ENCODE peak calls at places on chromosomes 3 and 15, in ten cellular contexts. W is fibroblast of mammary gland; Y is GM12864; M is thyroid gland; N is CD8-positive, alpha-beta T cell; V is foreskin fibroblast; B is AG04450; S is astrocyte of the spinal cord; J is prostate gland; E is astrocyte. O is an unnamed sample.

GRCh38 chr3:5186089-5186853 is 1.2 kb upstream of the EDEM1 start:
- DNase-seq in W (no peak), Y (peak), M (peak), N (no peak), V (peak), B (no peak), S (no peak), J (no peak), E (no peak), O (no peak)

GRCh38 chr15:47401427-47401826 is 315.9 kb upstream of the SEMA6D start:
- DNase-seq in W (no peak), Y (no peak), M (no peak), N (no peak), V (no peak), B (no peak), S (no peak), J (no peak), E (no peak), O (no peak)

GRCh38 chr3:5078151-5078550 is 43.9 kb upstream of the ARL8B start:
- DNase-seq in W (peak), Y (no peak), M (no peak), N (no peak), V (no peak), B (peak), S (peak), J (peak), E (peak), O (peak)

GRCh38 chr3:59809750-59810444 is 760.1 kb upstream of the CFAP20DC start:
- DNase-seq in W (peak), Y (no peak), M (no peak), N (no peak), V (no peak), B (peak), S (peak), J (no peak), E (peak), O (peak)

GRCh38 chr15:82021021-82021420 is 24.8 kb downstream of the MEX3B start:
- DNase-seq in W (no peak), Y (no peak), M (no peak), N (no peak), V (no peak), B (no peak), S (no peak), J (no peak), E (no peak), O (peak)

GRCh38 chr3:18843188-18843587 is 305.1 kb upstream of the KCNH8 start:
- DNase-seq in W (no peak), Y (no peak), M (no peak), N (no peak), V (no peak), B (no peak), S (no peak), J (no peak), E (no peak), O (no peak)

GRCh38 chr3:42590989-42591756 is 513 bp downstream of the SS18L2 start:
- DNase-seq in W (peak), Y (no peak), M (peak), N (no peak), V (no peak), B (no peak), S (no peak), J (no peak), E (no peak), O (no peak)

GRCh38 chr15:76024021-76024768 is 12.0 kb upstream of the NRG4 start:
- DNase-seq in W (no peak), Y (no peak), M (no peak), N (no peak), V (no peak), B (no peak), S (no peak), J (no peak), E (no peak), O (no peak)

GRCh38 chr3:116000315-116000714 is 377.0 kb downstream of the GAP43 start:
- DNase-seq in W (peak), Y (peak), M (no peak), N (no peak), V (peak), B (peak), S (peak), J (no peak), E (peak), O (peak)

GRCh38 chr3:184230081-184230602 is 757 bp downstream of the VWA5B2 start:
- DNase-seq in W (no peak), Y (no peak), M (no peak), N (no peak), V (no peak), B (no peak), S (no peak), J (no peak), E (no peak), O (no peak)

GRCh38 chr3:14980689-14981088 is 33.3 kb downstream of the NR2C2 start:
- DNase-seq in W (no peak), Y (peak), M (no peak), N (no peak), V (no peak), B (no peak), S (no peak), J (no peak), E (no peak), O (no peak)

GRCh38 chr3:187770224-187770623 is 25.0 kb upstream of the BCL6 start:
- DNase-seq in W (no peak), Y (peak), M (no peak), N (no peak), V (no peak), B (no peak), S (no peak), J (no peak), E (no peak), O (no peak)

GRCh38 chr15:35014265-35014664 is 26.2 kb upstream of the ZNF770 start:
- DNase-seq in W (no peak), Y (no peak), M (no peak), N (no peak), V (no peak), B (no peak), S (no peak), J (no peak), E (no peak), O (no peak)

DNA sequence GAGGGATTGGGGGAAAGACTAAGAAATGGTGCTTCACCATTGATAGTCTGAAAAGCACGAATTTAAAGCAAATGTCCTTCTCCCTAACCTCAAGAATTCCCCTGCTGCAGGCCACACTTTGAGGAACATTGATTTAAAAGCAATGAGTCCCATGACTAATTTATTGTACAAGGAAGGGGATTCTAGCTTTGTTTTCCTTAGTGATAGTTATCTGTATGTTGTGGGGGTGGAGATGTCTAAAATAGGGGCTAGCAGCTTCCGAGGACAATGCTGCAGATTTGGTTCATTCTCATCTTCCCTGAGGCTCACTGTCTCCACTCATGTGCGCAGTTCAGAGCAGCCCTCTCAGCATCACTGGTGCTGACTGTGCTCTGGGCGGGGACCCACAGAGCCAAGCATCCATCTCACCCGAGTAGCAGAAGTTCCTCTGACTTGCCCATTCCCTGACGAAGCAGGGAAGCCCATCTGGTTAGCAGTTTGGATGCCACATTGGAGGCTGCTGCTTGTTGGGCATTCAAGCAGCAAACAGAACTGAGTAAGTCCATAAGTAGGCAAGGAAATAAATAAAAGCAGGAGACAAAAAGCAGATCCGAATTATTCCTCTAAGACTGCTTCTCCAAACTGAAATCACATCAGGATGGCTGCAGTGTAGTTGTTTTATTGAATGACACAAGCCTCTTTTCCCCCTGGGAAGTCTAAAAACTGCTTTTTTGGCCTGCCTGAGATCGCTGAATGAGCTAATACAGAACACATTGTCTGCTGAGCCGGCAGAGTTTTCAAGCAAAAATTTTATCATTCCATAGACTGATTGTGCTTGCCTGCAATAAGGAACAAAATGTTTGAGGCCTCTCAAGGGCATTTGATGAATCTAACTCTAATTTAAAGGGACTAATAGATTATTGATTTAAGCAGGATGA is 27.5 kb downstream of the RARB start:
- DNase-seq in W (peak), Y (no peak), M (peak), N (no peak), V (peak), B (no peak), S (peak), J (no peak), E (peak), O (no peak)
- H3K4me3 ChIP-seq in W (no peak), Y (no peak), M (no peak), N (no peak), V (peak), B (no peak), S (no peak), J (no peak), E (no peak), O (no peak)

GRCh38 chr3:155984791-155985417 is 114.5 kb downstream of the GMPS start:
- DNase-seq in W (no peak), Y (no peak), M (no peak), N (no peak), V (no peak), B (no peak), S (no peak), J (no peak), E (no peak), O (no peak)

GRCh38 chr3:155989536-155989935 is 119.1 kb downstream of the GMPS start:
- DNase-seq in W (no peak), Y (no peak), M (no peak), N (no peak), V (no peak), B (no peak), S (no peak), J (no peak), E (no peak), O (peak)

GRCh38 chr3:155979746-155980145 is 109.3 kb downstream of the GMPS start:
- DNase-seq in W (no peak), Y (no peak), M (no peak), N (no peak), V (no peak), B (no peak), S (peak), J (no peak), E (peak), O (no peak)

GRCh38 chr3:155981669-155982068 is 111.2 kb downstream of the GMPS start:
- DNase-seq in W (no peak), Y (no peak), M (no peak), N (no peak), V (no peak), B (no peak), S (no peak), J (no peak), E (peak), O (no peak)

GRCh38 chr3:155983834-155984474 is 113.5 kb downstream of the GMPS start:
- DNase-seq in W (no peak), Y (no peak), M (no peak), N (no peak), V (no peak), B (no peak), S (no peak), J (no peak), E (no peak), O (no peak)
- TF ChIP-seq CTCF in W (no peak), Y (no peak), M (no peak), N (no peak), V (peak), B (peak), S (no peak), J (no peak), E (no peak), O (peak)

DNA sequence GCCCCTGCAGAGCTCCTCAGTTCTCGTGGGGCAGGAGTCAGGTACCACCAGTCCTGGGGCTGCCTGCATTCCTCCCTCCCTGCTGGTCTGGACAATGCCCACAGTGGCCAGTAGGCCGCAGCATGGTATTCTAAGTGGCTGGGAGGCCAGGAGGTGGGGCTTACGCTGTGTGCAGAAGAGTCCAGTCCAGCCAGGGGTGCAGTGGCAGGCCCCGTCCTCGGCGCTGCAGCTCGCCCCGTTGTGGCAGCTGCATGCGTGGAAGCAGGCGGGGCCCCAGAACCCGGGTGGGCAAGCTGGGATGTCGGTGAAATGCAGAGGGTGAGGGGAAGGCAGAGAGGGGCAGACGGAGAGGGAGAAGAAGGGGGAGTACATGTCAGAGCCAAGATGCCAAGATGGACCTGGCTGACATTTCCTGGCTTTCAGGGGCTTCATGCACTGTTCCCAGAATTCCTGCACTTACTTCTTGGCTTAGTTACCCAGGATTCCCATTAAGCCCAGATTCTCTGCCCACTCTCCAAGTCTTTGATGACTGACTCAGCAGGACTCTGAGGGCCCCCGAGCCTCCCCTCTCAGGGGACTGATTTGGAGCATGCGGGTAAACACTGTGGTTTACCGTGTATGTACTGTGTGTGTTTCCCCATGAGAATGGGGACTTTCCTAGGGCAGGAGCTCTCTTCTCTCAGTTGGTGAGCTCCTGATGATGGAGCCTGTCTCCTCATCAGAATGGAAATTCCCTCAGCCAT is 47.5 kb downstream of the RAB11A start:
- DNase-seq in W (peak), Y (peak), M (peak), N (no peak), V (peak), B (peak), S (peak), J (peak), E (peak), O (peak)
- H3K4me3 ChIP-seq in W (no peak), Y (peak), M (no peak), N (no peak), V (no peak), B (no peak), S (no peak), J (no peak), E (no peak), O (no peak)

GRCh38 chr3:50580683-50581458 is 11.5 kb downstream of the HEMK1 start:
- DNase-seq in W (no peak), Y (no peak), M (no peak), N (no peak), V (no peak), B (no peak), S (no peak), J (no peak), E (no peak), O (no peak)
- TF ChIP-seq CTCF in W (peak), Y (no peak), M (no peak), N (no peak), V (no peak), B (peak), S (no peak), J (no peak), E (no peak), O (no peak)

GRCh38 chr3:12995389-12996180 is 77.6 kb downstream of the IQSEC1 start:
- DNase-seq in W (no peak), Y (no peak), M (no peak), N (no peak), V (no peak), B (no peak), S (no peak), J (no peak), E (no peak), O (no peak)
- H3K4me3 ChIP-seq in W (no peak), Y (peak), M (no peak), N (peak), V (no peak), B (no peak), S (no peak), J (no peak), E (no peak), O (no peak)

GRCh38 chr3:142366434-142366833 is 81.4 kb downstream of the XRN1 start:
- DNase-seq in W (peak), Y (no peak), M (no peak), N (no peak), V (no peak), B (no peak), S (no peak), J (no peak), E (no peak), O (no peak)
- TF ChIP-seq CTCF in W (peak), Y (peak), M (no peak), N (no peak), V (peak), B (peak), S (peak), J (no peak), E (peak), O (no peak)